ENCODE peak calls at places on chromosomes 4 and X, in seven cellular contexts. E, X, V, D, N, C and M are unnamed samples.

GRCh38 chr4:140719022-140719421 is 37.2 kb downstream of the TBC1D9 start:
- DNase-seq in E (no peak), X (no peak), V (no peak), D (no peak), N (no peak), C (peak; percentile 85), M (peak; percentile 82)

GRCh38 chrX:103120748-103121147 is 27.8 kb upstream of the NXF3 start:
- DNase-seq in E (no peak), X (no peak), V (no peak), D (no peak), N (no peak), C (no peak), M (no peak)

GRCh38 chrX:53605004-53605403 is 81.5 kb downstream of the HUWE1 start:
- DNase-seq in E (no peak), X (no peak), V (no peak), D (no peak), N (no peak), C (no peak), M (peak; percentile 12)

GRCh38 chrX:102535958-102536357 is 19.4 kb upstream of the TMSB15A start:
- DNase-seq in E (no peak), X (no peak), V (no peak), D (no peak), N (no peak), C (no peak), M (no peak)

GRCh38 chrX:45134303-45134702 is 66.4 kb downstream of the DIPK2B start:
- DNase-seq in E (peak; percentile 85), X (peak; percentile 77), V (no peak), D (no peak), N (no peak), C (no peak), M (no peak)

GRCh38 chr4:4225915-4226605 is 669 bp downstream of the OTOP1 start:
- DNase-seq in E (no peak), X (no peak), V (no peak), D (no peak), N (no peak), C (peak; percentile 36), M (peak; percentile 38)

GRCh38 chr4:143025111-143025704 is 159.5 kb upstream of the USP38 start:
- DNase-seq in E (peak; percentile 20), X (peak; percentile 9), V (no peak), D (peak; percentile 2), N (no peak), C (peak; percentile 31), M (peak; percentile 69)

GRCh38 chrX:115906881-115907280 is 263.7 kb upstream of the AGTR2 start:
- DNase-seq in E (no peak), X (no peak), V (no peak), D (no peak), N (no peak), C (no peak), M (no peak)

GRCh38 chr4:100849319-100849718 is 331.5 kb upstream of the EMCN start:
- DNase-seq in E (peak; percentile 33), X (no peak), V (no peak), D (no peak), N (no peak), C (no peak), M (no peak)

GRCh38 chr4:122874194-122874593 is 47.6 kb downstream of the FGF2 start:
- DNase-seq in E (no peak), X (peak; percentile 5), V (no peak), D (peak; percentile 75), N (no peak), C (peak; percentile 91), M (peak; percentile 89)

GRCh38 chrX:40434947-40435346 is 145.8 kb upstream of the ATP6AP2 start:
- DNase-seq in E (peak; percentile 79), X (no peak), V (no peak), D (no peak), N (no peak), C (peak; percentile 39), M (peak; percentile 20)

GRCh38 chr4:102299708-102300107 is 45.6 kb downstream of the SLC39A8 start:
- DNase-seq in E (peak; percentile 22), X (peak; percentile 21), V (no peak), D (peak; percentile 15), N (peak; percentile 22), C (peak; percentile 60), M (peak; percentile 70)

GRCh38 chr4:153834901-153835300 is 46.0 kb upstream of the SFRP2 start:
- DNase-seq in E (no peak), X (no peak), V (no peak), D (no peak), N (no peak), C (no peak), M (no peak)

GRCh38 chr4:24196785-24197184 is 306.9 kb upstream of the PPARGC1A start:
- DNase-seq in E (no peak), X (no peak), V (no peak), D (no peak), N (no peak), C (no peak), M (no peak)

GRCh38 chr4:81923140-81923539 is 450.7 kb downstream of the HNRNPD start:
- DNase-seq in E (no peak), X (no peak), V (no peak), D (no peak), N (no peak), C (no peak), M (no peak)

GRCh38 chr4:118036336-118036735 is 2.0 kb downstream of the NDST3 start:
- DNase-seq in E (no peak), X (no peak), V (no peak), D (no peak), N (no peak), C (no peak), M (no peak)

GRCh38 chrX:134452591-134452990 is 7.4 kb upstream of the HPRT1 start:
- DNase-seq in E (no peak), X (no peak), V (no peak), D (no peak), N (no peak), C (no peak), M (no peak)

GRCh38 chr4:93897559-93897958 is 69.0 kb downstream of the ATOH1 start:
- DNase-seq in E (no peak), X (peak; percentile 3), V (no peak), D (no peak), N (no peak), C (peak; percentile 1), M (peak; percentile 19)

GRCh38 chrX:74467656-74468055 is 46.4 kb downstream of the SLC16A2 start:
- DNase-seq in E (no peak), X (no peak), V (no peak), D (no peak), N (no peak), C (no peak), M (no peak)

GRCh38 chrX:68832516-68833447 is 4.0 kb downstream of the EFNB1 start:
- DNase-seq in E (no peak), X (no peak), V (no peak), D (no peak), N (no peak), C (no peak), M (no peak)

GRCh38 chrX:95764972-95765451 is 919.6 kb upstream of the DIAPH2 start:
- DNase-seq in E (peak; percentile 9), X (peak; percentile 4), V (no peak), D (no peak), N (no peak), C (peak; percentile 25), M (peak; percentile 28)

GRCh38 chr4:89316187-89316586 is 8.6 kb upstream of the GPRIN3 start:
- DNase-seq in E (no peak), X (no peak), V (no peak), D (no peak), N (no peak), C (no peak), M (peak; percentile 52)

GRCh38 chr4:162056947-162057346 is 106.9 kb downstream of the FSTL5 start:
- DNase-seq in E (no peak), X (no peak), V (no peak), D (no peak), N (no peak), C (peak; percentile 17), M (no peak)

GRCh38 chrX:44908198-44908597 is 35.2 kb downstream of the KDM6A start:
- DNase-seq in E (no peak), X (no peak), V (no peak), D (no peak), N (no peak), C (peak; percentile 35), M (peak; percentile 28)

GRCh38 chrX:114905251-114905650 is 112.2 kb downstream of the IL13RA2 start:
- DNase-seq in E (no peak), X (no peak), V (no peak), D (no peak), N (no peak), C (peak; percentile 20), M (no peak)

GRCh38 chr4:152189451-152190179 is 346.3 kb downstream of the FBXW7 start:
- DNase-seq in E (no peak), X (no peak), V (no peak), D (no peak), N (no peak), C (no peak), M (no peak)

GRCh38 chr4:48341776-48342558 is 638 bp downstream of the SLAIN2 start:
- DNase-seq in E (peak; percentile 28), X (no peak), V (no peak), D (no peak), N (no peak), C (no peak), M (peak; percentile 72)

GRCh38 chr4:39339968-39340367 is 26.2 kb downstream of the RFC1 start:
- DNase-seq in E (no peak), X (no peak), V (no peak), D (no peak), N (no peak), C (no peak), M (no peak)

GRCh38 chr4:6232836-6233785 is 32.8 kb upstream of the JAKMIP1 start:
- DNase-seq in E (no peak), X (no peak), V (no peak), D (no peak), N (no peak), C (no peak), M (no peak)